ENCODE peak calls at places on chromosomes 12 and 14, in eight cellular contexts. C is H4; W is dermis microvascular lymphatic vessel endothelial cell; B is RPMI7951; L is lower leg skin; Q is GM13976; Z is activated CD4-positive, alpha-beta T cell treated with anti-CD3 and anti-CD28 coated beads, Interleukin-2, amount 50 U/mL, for 48 hours; T is AG09309. M is an unnamed sample.

GRCh38 chr12:29710104-29710503 is 73.6 kb downstream of the TMTC1 start:
- DNase-seq in C (no peak), W (no peak), B (peak), L (no peak), Q (no peak), Z (no peak), T (no peak), M (no peak)

GRCh38 chr12:31474751-31475150 is 116.2 kb downstream of the DENND5B start:
- DNase-seq in C (no peak), W (no peak), B (no peak), L (no peak), Q (no peak), Z (no peak), T (no peak), M (no peak)

GRCh38 chr14:85604671-85605070 is 74.7 kb downstream of the FLRT2 start:
- DNase-seq in C (no peak), W (peak), B (no peak), L (no peak), Q (no peak), Z (no peak), T (no peak), M (no peak)

GRCh38 chr12:105317942-105318614 is 12.4 kb upstream of the C12orf75 start:
- DNase-seq in C (no peak), W (no peak), B (peak), L (no peak), Q (no peak), Z (no peak), T (peak), M (peak)

GRCh38 chr14:23950411-23951135 is 3.0 kb upstream of the DHRS4 start:
- DNase-seq in C (no peak), W (no peak), B (no peak), L (no peak), Q (no peak), Z (no peak), T (no peak), M (no peak)

GRCh38 chr14:28681681-28682080 is 84.9 kb upstream of the FOXG1 start:
- DNase-seq in C (no peak), W (no peak), B (no peak), L (no peak), Q (no peak), Z (no peak), T (no peak), M (no peak)

GRCh38 chr14:24965934-24966593 is 83.9 kb downstream of the STXBP6 start:
- DNase-seq in C (peak), W (no peak), B (peak), L (no peak), Q (no peak), Z (no peak), T (peak), M (peak)

GRCh38 chr14:50397461-50398196 is 948 bp upstream of the CDKL1 start:
- DNase-seq in C (no peak), W (peak), B (peak), L (no peak), Q (no peak), Z (peak), T (no peak), M (no peak)

M was measured in hepatocyte.